ENCODE peak calls at places on chromosome 1, in ten cellular contexts. T, G, I, U, C, A, O, R, Y and E are unnamed samples.

GRCh38 chr1:116569776-116570357 is 959 bp downstream of the CD58 start:
- DNase-seq in T (no peak), G (peak; percentile 80), I (peak; percentile 70), U (peak; percentile 27), C (no peak), A (no peak), O (no peak), R (no peak), Y (peak; percentile 45), E (peak; percentile 90)

GRCh38 chr1:179228783-179229213 is 679 bp downstream of the ABL2 start:
- DNase-seq in T (peak; percentile 69), G (peak; percentile 63), I (no peak), U (no peak), C (peak; percentile 67), A (peak; percentile 50), O (no peak), R (peak; percentile 15), Y (peak; percentile 28), E (peak; percentile 34)

GRCh38 chr1:168227620-168228019 is 1.8 kb downstream of the SFT2D2 start:
- DNase-seq in T (no peak), G (no peak), I (no peak), U (no peak), C (no peak), A (no peak), O (no peak), R (no peak), Y (no peak), E (no peak)

GRCh38 chr1:156461781-156462647 is 38.6 kb downstream of the MEF2D start:
- DNase-seq in T (no peak), G (peak; percentile 69), I (no peak), U (no peak), C (no peak), A (no peak), O (no peak), R (no peak), Y (no peak), E (peak; percentile 22)

GRCh38 chr1:228359613-228360532 is 46.8 kb downstream of the TRIM11 start:
- DNase-seq in T (no peak), G (no peak), I (peak; percentile 68), U (no peak), C (no peak), A (no peak), O (no peak), R (no peak), Y (no peak), E (no peak)

GRCh38 chr1:78229344-78229743 is 183.6 kb downstream of the GIPC2 start:
- DNase-seq in T (no peak), G (no peak), I (no peak), U (no peak), C (no peak), A (no peak), O (no peak), R (peak; percentile 92), Y (no peak), E (no peak)

GRCh38 chr1:220843481-220844011 is 35.7 kb upstream of the HLX start:
- DNase-seq in T (no peak), G (no peak), I (no peak), U (no peak), C (no peak), A (no peak), O (no peak), R (peak; percentile 55), Y (peak; percentile 51), E (no peak)

GRCh38 chr1:50976890-50977574 is 7.0 kb downstream of the CDKN2C start:
- DNase-seq in T (peak; percentile 73), G (no peak), I (no peak), U (no peak), C (peak; percentile 53), A (peak; percentile 24), O (no peak), R (peak; percentile 39), Y (no peak), E (peak; percentile 44)

DNA sequence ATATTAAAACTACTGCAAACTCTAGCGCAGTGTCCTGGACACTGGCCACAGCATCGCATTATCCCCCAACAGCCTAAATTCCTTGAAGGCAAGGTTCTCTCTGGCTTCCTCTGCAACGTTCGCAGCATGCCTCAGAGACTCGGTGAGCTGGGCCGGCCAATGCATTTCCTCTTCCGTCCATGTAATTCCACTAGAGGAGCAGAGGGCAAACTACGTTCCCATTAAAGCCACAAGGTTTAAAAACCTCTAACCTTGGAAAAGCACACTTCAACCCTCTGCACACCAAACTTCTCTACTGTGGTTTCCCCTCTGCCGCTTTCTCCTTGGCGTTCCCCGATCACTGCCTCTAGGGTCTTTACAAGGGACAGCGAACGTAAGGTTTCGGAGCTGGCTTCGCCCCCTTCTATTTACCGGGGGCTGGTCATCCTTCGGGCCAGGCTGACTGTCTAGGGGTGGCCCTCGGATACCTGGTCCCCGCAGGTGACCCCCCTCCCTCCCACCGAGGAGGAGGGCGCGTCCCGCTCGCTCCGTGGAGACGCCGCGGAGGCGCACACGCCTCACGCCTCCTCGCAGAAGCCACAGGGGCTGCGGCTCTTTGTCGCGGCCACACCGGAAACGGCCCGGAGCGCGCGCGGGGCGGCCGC is 451 bp upstream of the SMYD2 start:
- DNase-seq in T (peak; percentile 68), G (peak; percentile 62), I (peak; percentile 78), U (no peak), C (peak; percentile 67), A (no peak), O (peak; percentile 30), R (peak; percentile 37), Y (peak; percentile 21), E (no peak)
- TF ChIP-seq POLR2A in T (no peak), G (peak; percentile 21), I (no peak), U (peak; percentile 13), C (no peak), A (no peak), O (peak; percentile 19), R (no peak), Y (no peak), E (no peak)

GRCh38 chr1:16913616-16913865 is 8.2 kb upstream of the CROCC start:
- DNase-seq in T (no peak), G (no peak), I (no peak), U (no peak), C (no peak), A (no peak), O (no peak), R (no peak), Y (no peak), E (no peak)

GRCh38 chr1:16907870-16908758 is 12.3 kb downstream of the RNU1-2 start:
- DNase-seq in T (no peak), G (no peak), I (no peak), U (no peak), C (no peak), A (no peak), O (no peak), R (no peak), Y (no peak), E (no peak)

GRCh38 chr1:16918371-16918770 is 3.4 kb upstream of the CROCC start:
- DNase-seq in T (no peak), G (no peak), I (peak; percentile 23), U (no peak), C (no peak), A (no peak), O (no peak), R (no peak), Y (no peak), E (no peak)

GRCh38 chr1:16915627-16915973 is 6.1 kb upstream of the CROCC start:
- DNase-seq in T (peak; percentile 76), G (no peak), I (no peak), U (no peak), C (no peak), A (no peak), O (no peak), R (no peak), Y (no peak), E (no peak)

DNA sequence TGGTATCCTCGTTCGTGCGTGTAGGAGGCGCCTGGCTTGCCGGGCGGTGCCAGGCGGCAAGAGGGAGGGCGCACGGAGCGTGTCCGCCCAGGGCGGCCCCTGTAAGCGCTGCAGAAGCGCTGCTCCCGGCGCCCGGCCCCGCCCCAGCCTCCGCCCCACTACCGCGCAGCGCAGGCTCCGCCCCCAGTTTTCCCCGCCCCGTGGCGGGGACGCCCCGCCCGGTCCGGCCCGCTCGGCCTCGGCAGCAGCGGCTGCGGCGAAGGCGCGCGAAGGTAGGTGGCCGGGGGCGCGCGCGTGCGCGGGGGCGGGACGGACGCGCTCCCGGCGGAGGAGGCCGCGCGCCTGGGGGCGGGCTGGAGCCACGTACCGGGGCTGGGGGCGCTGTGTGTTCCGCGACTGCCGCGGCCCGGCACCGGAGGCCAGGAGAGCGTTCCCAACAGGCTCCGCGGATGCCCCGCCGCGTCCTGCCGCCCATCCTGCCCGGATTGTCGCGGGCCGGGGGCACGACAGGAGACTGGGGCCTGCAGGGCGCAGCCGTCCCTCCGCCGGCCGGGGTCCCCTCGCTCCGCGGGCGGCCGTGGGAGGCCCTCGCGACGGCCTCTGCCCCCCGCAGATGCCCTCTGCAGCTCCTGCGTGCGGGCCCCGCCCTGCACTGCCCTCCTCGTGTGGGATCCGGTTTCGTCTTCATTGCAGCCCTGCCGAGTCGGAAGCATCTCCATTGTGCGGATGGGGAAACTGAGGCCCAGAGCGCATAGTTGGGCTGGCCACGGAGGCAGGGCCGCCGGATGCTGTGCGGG is 7.7 kb upstream of the CROCC start:
- DNase-seq in T (peak; percentile 93), G (peak; percentile 97), I (peak; percentile 99), U (peak; percentile 84), C (peak; percentile 91), A (peak; percentile 87), O (peak; percentile 95), R (peak; percentile 95), Y (peak; percentile 92), E (peak; percentile 93)
- TF ChIP-seq POLR2A in T (peak; percentile 69), G (peak; percentile 56), I (peak; percentile 77), U (no peak), C (peak; percentile 45), A (no peak), O (peak; percentile 47), R (peak; percentile 53), Y (peak; percentile 70), E (no peak)

DNA sequence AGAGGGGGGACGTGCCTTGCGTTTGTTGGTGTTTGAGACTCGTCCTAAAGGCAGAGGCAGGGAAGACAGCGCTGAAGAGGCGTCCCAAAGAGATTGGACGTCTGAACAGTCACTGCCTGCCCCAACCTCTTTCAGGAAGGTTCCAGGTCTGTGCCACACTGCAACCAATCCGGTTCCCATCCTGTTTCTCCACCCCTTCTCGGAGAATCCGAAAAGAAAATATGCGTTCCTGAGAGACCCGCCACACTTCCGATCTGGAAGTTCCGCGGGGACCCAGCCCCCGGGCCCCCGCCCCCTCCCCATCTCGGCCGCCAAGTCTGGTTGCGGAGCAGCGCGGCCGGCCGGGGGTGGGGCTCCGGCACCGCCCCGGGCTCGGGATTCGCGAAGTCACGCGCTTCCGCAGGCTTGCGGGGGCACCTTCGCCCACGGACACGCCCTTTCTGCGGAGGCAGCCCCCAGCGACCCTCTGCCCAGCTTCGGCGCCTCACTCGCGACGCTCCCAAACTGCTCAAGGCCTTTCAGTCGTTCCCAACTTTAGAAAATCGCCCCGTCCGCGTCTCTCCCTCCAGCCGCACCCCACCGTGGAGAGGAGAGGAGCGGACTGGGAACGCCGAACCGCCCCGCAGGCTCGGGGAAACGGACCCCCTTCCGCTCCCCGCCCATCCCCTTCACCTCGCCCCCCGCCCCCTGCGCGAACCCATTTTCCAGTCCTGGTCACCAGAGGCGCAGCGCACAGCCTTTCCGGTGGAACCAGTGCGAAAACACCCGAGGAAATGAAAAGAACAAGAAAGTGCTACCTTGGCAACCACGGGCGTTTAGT is 124.6 kb upstream of the DPYD start:
- DNase-seq in T (no peak), G (no peak), I (peak; percentile 44), U (no peak), C (peak; percentile 54), A (no peak), O (no peak), R (peak; percentile 62), Y (no peak), E (no peak)
- TF ChIP-seq POLR2A in T (no peak), G (no peak), I (no peak), U (no peak), C (no peak), A (no peak), O (peak; percentile 20), R (peak; percentile 18), Y (no peak), E (no peak)

GRCh38 chr1:151284013-151284577 is 2.0 kb downstream of the ZNF687 start:
- DNase-seq in T (no peak), G (no peak), I (no peak), U (no peak), C (no peak), A (no peak), O (no peak), R (no peak), Y (no peak), E (no peak)

GRCh38 chr1:151286619-151287340 is 4.7 kb downstream of the ZNF687 start:
- DNase-seq in T (no peak), G (no peak), I (no peak), U (no peak), C (no peak), A (no peak), O (no peak), R (no peak), Y (no peak), E (no peak)

GRCh38 chr1:151281969-151282882 is at the start of gene ZNF687:
- DNase-seq in T (peak; percentile 100), G (peak; percentile 100), I (peak; percentile 100), U (peak; percentile 100), C (peak; percentile 98), A (peak; percentile 99), O (peak; percentile 100), R (peak; percentile 100), Y (peak; percentile 100), E (peak; percentile 100)

GRCh38 chr1:151281225-151281968 is 702 bp upstream of the ZNF687 start:
- DNase-seq in T (peak; percentile 98), G (peak; percentile 97), I (peak; percentile 97), U (peak; percentile 97), C (peak; percentile 98), A (peak; percentile 80), O (peak; percentile 96), R (peak; percentile 97), Y (peak; percentile 98), E (peak; percentile 99)

GRCh38 chr1:151282883-151283725 is 1.0 kb downstream of the ZNF687 start:
- DNase-seq in T (peak; percentile 61), G (peak; percentile 41), I (peak; percentile 70), U (no peak), C (peak; percentile 64), A (no peak), O (no peak), R (no peak), Y (peak; percentile 49), E (peak; percentile 56)
- TF ChIP-seq POLR2A in T (no peak), G (no peak), I (no peak), U (no peak), C (no peak), A (peak; percentile 18), O (peak; percentile 8), R (no peak), Y (no peak), E (no peak)